ENCODE peak calls at places on chromosomes 3 and 15, in four cellular contexts. O, W, Y and R are unnamed samples.

GRCh38 chr15:41930221-41930866 is 36.5 kb upstream of the SPTBN5 start:
- DNase-seq in O (peak), W (peak), Y (no peak), R (peak)

GRCh38 chr3:104677932-104678331 is 688.8 kb upstream of the ALCAM start:
- DNase-seq in O (no peak), W (no peak), Y (no peak), R (no peak)

GRCh38 chr3:13559751-13560540 is 11.0 kb downstream of the FBLN2 start:
- DNase-seq in O (no peak), W (no peak), Y (no peak), R (no peak)

GRCh38 chr3:74267583-74268184 is 346.8 kb downstream of the CNTN3 start:
- DNase-seq in O (peak), W (no peak), Y (peak), R (peak)

GRCh38 chr3:52721002-52721741 is 15.3 kb downstream of the SPCS1 start:
- DNase-seq in O (peak), W (no peak), Y (peak), R (peak)

GRCh38 chr3:194592798-194593752 is 40.1 kb downstream of the TMEM44 start:
- DNase-seq in O (peak), W (no peak), Y (no peak), R (peak)

GRCh38 chr3:108513961-108514360 is 3.6 kb upstream of the MYH15 start:
- DNase-seq in O (peak), W (no peak), Y (no peak), R (peak)

GRCh38 chr3:68764554-68764953 is 167.8 kb downstream of the TAFA4 start:
- DNase-seq in O (no peak), W (no peak), Y (no peak), R (no peak)

GRCh38 chr15:31278544-31279220 is 48.0 kb upstream of the KLF13 start:
- DNase-seq in O (no peak), W (peak), Y (no peak), R (no peak)

GRCh38 chr3:8556470-8556869 is 54.8 kb downstream of the LMCD1 start:
- DNase-seq in O (no peak), W (peak), Y (no peak), R (no peak)

GRCh38 chr3:47005212-47006144 is 26.0 kb downstream of the NBEAL2 start:
- DNase-seq in O (no peak), W (peak), Y (no peak), R (no peak)

GRCh38 chr15:90418627-90419026 is 30.6 kb downstream of the IQGAP1 start:
- DNase-seq in O (no peak), W (no peak), Y (no peak), R (no peak)

GRCh38 chr15:90411176-90411575 is 23.1 kb downstream of the IQGAP1 start:
- DNase-seq in O (no peak), W (no peak), Y (no peak), R (no peak)

GRCh38 chr15:90412356-90413194 is 24.5 kb downstream of the IQGAP1 start:
- DNase-seq in O (peak), W (no peak), Y (peak), R (peak)

GRCh38 chr15:90414408-90415028 is 26.5 kb downstream of the IQGAP1 start:
- DNase-seq in O (peak), W (no peak), Y (no peak), R (peak)

DNA sequence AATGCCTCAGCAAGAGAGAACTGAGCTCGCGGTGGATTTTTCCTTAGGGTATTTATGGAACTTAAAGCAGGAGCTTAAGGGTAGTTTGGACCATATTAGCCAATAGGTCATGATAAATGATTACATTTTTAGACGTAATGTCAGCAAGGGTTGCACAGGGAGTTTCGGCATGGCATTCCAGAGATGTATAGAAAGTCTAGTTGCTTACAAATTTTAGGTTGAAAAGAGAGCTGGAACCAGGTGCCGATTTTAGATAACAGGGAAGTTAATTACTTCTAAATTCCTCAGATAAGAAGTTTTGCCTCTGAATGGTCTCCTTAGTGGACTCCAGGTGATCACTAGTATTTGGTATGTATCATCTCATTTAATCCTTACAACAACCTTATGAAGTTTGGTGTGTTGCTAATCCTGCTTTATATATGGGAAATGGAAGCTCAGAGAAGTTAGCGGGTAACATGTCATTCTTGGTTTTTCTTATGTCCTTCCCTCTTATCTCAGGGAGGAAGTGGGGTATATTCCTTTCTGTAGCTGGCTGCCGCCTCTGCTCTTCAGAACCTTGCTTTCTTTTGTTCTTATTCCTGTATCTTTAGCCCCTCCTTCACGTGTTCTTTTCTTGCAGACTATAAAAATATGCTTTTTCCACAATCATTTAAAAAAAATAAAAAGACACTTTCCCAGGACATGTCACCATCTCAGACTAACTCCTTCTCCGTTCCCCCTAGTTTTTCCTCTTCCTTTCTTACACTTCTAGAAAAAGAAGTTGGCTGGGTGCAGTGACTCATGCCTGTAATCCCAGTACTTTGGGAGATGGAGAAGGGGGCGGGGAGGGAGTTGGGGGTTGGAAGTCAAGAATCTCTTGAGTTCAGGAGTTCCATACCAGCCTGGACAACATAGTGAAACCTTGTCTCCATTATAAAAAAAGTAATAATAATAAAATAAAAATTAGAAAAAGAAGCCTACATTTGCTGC is 25.7 kb downstream of the IQGAP1 start:
- DNase-seq in O (peak), W (no peak), Y (no peak), R (peak)
- H3K4me3 ChIP-seq in O (no peak), W (no peak), Y (no peak), R (no peak)

DNA sequence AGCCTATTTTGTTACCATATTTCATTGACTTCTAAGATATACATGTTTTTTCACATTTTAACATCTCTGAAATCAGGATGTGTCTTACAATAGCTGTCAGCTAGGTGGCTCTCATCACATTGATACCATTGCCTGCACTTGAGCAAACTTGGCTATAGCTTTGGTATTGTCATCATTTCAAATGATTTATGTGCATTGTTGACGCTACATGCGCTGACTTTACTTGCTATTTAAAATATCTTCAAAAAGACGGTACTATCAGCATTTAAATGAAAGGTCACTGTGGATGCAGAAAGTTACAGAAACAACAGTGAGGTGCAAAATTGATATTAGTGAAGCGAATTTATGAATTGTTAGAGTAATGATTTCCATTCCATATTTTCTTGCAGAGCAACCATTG is 54.0 kb upstream of the ABHD2 start:
- DNase-seq in O (peak), W (no peak), Y (no peak), R (peak)
- TF ChIP-seq CTCF in O (peak), W (no peak), Y (no peak), R (peak)

GRCh38 chr15:100715571-100716455 is 113.4 kb downstream of the ASB7 start:
- DNase-seq in O (no peak), W (peak), Y (no peak), R (no peak)
- H3K4me3 ChIP-seq in O (no peak), W (no peak), Y (no peak), R (no peak)

GRCh38 chr3:126927846-126928245 is 55.1 kb upstream of the PLXNA1 start:
- DNase-seq in O (no peak), W (no peak), Y (no peak), R (no peak)
- TF ChIP-seq CTCF in O (no peak), W (no peak), Y (no peak), R (no peak)

GRCh38 chr3:139588450-139588849 is 48.9 kb upstream of the RBP1 start:
- DNase-seq in O (no peak), W (no peak), Y (peak), R (no peak)

GRCh38 chr3:139586420-139587017 is 47.0 kb upstream of the RBP1 start:
- DNase-seq in O (no peak), W (no peak), Y (no peak), R (no peak)

GRCh38 chr3:139585820-139586219 is 46.3 kb upstream of the RBP1 start:
- DNase-seq in O (no peak), W (no peak), Y (no peak), R (no peak)
- H3K4me3 ChIP-seq in O (no peak), W (no peak), Y (no peak), R (no peak)

GRCh38 chr15:43190178-43190577 is 5.0 kb downstream of the CCNDBP1 start:
- DNase-seq in O (peak), W (no peak), Y (no peak), R (peak)

GRCh38 chr15:43189296-43189695 is 4.1 kb downstream of the CCNDBP1 start:
- DNase-seq in O (no peak), W (no peak), Y (no peak), R (no peak)

GRCh38 chr15:43196760-43197548 is 11.8 kb downstream of the CCNDBP1 start:
- DNase-seq in O (no peak), W (no peak), Y (no peak), R (no peak)

GRCh38 chr15:43194775-43195174 is 9.6 kb downstream of the CCNDBP1 start:
- DNase-seq in O (no peak), W (no peak), Y (no peak), R (no peak)

GRCh38 chr15:43193710-43194109 is 8.5 kb downstream of the CCNDBP1 start:
- DNase-seq in O (no peak), W (no peak), Y (no peak), R (no peak)
- TF ChIP-seq CTCF in O (no peak), W (no peak), Y (no peak), R (no peak)

DNA sequence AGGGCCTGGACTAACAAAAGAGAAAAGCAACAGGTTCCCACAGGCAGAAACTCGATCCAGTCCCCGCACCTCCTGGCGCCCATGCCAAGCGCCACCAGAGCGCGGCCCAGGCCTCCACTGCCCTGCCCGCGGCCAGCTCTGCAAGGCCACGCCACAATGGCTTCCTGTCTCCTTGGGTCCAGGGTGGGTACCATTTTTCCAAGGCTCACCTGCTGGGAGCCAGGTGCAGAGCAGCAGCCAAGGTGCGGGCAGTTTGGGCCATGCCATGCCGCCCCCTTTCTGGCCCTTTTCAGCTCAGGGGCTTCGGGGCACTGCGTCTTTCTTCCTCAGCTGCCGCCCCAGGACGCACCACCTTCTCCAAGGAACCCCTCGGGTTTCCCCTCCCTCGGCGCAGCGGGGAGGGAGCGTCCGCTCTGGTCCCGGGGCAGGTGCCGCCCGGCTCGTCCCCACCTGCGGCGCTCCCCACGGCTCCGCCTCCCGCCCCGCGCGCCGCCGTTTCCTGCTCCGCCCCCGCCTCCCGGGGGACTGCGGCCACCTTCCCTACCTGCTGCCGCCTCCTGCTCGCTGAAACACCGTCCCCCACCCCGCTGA is at the start of gene ILDR1:
- DNase-seq in O (no peak), W (no peak), Y (no peak), R (no peak)
- H3K4me3 ChIP-seq in O (no peak), W (peak), Y (no peak), R (no peak)

DNA sequence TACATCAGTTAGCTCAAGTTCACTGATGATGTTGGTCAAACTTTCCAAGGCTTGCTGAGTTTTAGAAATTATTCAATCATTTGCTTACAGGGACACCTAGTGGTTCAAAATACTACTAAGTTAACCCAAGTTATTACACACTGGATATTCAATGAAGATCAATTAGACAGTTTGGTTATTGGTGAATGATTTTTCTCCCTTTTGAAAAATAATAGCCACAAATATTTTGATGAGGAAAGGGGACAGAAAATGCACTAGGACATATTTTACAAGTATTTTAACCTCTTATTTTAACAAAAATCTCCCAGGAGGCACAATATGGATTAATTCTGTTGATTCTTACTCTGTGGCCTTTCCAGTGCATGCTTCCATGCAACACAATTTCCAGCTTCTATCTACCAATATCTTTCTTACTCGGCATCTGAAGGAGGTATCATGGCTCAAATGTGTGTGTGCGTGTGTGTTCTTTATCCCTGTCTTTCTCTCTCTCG is 20.1 kb upstream of the GOLGA6L2 start:
- DNase-seq in O (peak), W (no peak), Y (no peak), R (peak)
- TF ChIP-seq CTCF in O (peak), W (no peak), Y (no peak), R (peak)

GRCh38 chr3:145355175-145355574 is 805.8 kb downstream of the PLOD2 start:
- DNase-seq in O (no peak), W (no peak), Y (no peak), R (no peak)

GRCh38 chr3:145359040-145359439 is 801.9 kb downstream of the PLOD2 start:
- DNase-seq in O (no peak), W (no peak), Y (no peak), R (no peak)

GRCh38 chr3:145357453-145357852 is 803.5 kb downstream of the PLOD2 start:
- DNase-seq in O (no peak), W (no peak), Y (no peak), R (no peak)
- H3K4me3 ChIP-seq in O (no peak), W (no peak), Y (no peak), R (no peak)

GRCh38 chr3:36992806-36993325 is at the start of gene EPM2AIP1:
- DNase-seq in O (no peak), W (peak), Y (peak), R (no peak)
- TF ChIP-seq CTCF in O (peak), W (no peak), Y (no peak), R (peak)